ENCODE peak calls at places on chromosomes 2 and 18, in nine cellular contexts. T is cardiac muscle cell, L is fibroblast of the aortic adventitia, G is brain microvascular endothelial cell, I is astrocyte, U is lower lobe of right lung, W is WTC11, R is upper lobe of left lung, X is fibroblast of mammary gland. N is an unnamed sample.

GRCh38 chr2:217142649-217143266 is 282.9 kb upstream of the TNP1 start:
- DNase-seq in X (peak), G (peak), I (no peak), T (peak), L (peak), U (no peak), W (peak), R (no peak), N (no peak)

GRCh38 chr2:35410431-35411061 is 945.0 kb upstream of the CRIM1 start:
- DNase-seq in G (peak), I (peak), X (peak), T (peak), L (peak), W (peak), R (no peak), U (peak), N (peak)

GRCh38 chr2:121236101-121236640 is 48.8 kb downstream of the TFCP2L1 start:
- DNase-seq in I (no peak), R (no peak), X (no peak), T (no peak), W (no peak), L (no peak), G (no peak), U (peak), N (no peak)

GRCh38 chr2:12116228-12116750 is 369.9 kb downstream of the LPIN1 start:
- DNase-seq in I (no peak), U (no peak), T (no peak), L (no peak), R (no peak), W (no peak), X (no peak), G (no peak), N (no peak)

GRCh38 chr2:219451626-219452360 is 17.1 kb downstream of the SPEG start:
- DNase-seq in L (peak), I (peak), G (no peak), T (peak), W (no peak), R (no peak), X (no peak), U (no peak), N (no peak)

GRCh38 chr18:58695772-58696171 is 24.5 kb downstream of the MALT1 start:
- DNase-seq in W (no peak), L (no peak), X (no peak), G (no peak), U (no peak), T (no peak), I (no peak), R (no peak), N (no peak)

GRCh38 chr2:181742908-181743722 is 62.8 kb upstream of the NEUROD1 start:
- DNase-seq in G (peak), U (no peak), W (no peak), I (peak), X (peak), T (peak), L (peak), R (peak), N (peak)

GRCh38 chr2:163778045-163778753 is 42.4 kb upstream of the FIGN start:
- DNase-seq in X (peak), R (no peak), U (no peak), T (peak), W (no peak), I (peak), G (peak), L (peak), N (no peak)

GRCh38 chr18:59061914-59062642 is 77.6 kb upstream of the SEC11C start:
- DNase-seq in I (no peak), X (no peak), T (no peak), W (no peak), U (no peak), L (no peak), G (no peak), R (no peak), N (no peak)

GRCh38 chr2:240921319-240922233 is 15.4 kb downstream of the CROCC2 start:
- DNase-seq in W (peak), X (peak), I (peak), L (peak), T (peak), G (peak), U (peak), R (peak), N (no peak)

GRCh38 chr2:10951558-10952414 is 40.1 kb downstream of the KCNF1 start:
- DNase-seq in R (no peak), W (no peak), U (no peak), T (no peak), L (no peak), G (no peak), X (no peak), I (no peak), N (no peak)

GRCh38 chr2:8682719-8683667 is 1.1 kb downstream of the ID2 start:
- DNase-seq in G (no peak), T (peak), X (peak), R (peak), W (no peak), L (peak), U (peak), I (peak), N (no peak)

GRCh38 chr2:136319227-136319626 is 201.3 kb upstream of the CXCR4 start:
- DNase-seq in U (no peak), X (no peak), R (no peak), G (no peak), L (no peak), I (no peak), W (peak), T (no peak), N (no peak)

DNA sequence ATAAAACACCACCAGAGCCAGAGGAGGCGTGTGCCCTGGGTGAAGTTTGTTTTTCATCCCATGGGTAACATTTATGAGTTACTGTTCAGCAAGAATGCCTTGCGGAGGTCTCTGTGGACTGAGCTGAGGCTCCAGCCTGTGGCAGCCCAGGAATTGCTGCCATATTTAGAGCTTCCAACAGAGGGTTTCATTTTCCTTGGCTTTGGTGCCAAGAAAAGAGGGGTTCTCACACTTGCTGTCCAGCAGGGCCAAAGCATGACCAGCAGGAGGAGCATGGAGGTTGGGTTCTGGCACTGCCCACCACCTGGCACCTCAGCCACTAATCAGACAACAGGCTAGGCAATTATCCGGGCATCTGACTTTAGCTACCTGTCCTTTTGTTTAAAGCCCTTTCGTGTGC is 36.7 kb downstream of the EPAS1 start:
- DNase-seq in I (no peak), R (no peak), X (peak), L (no peak), W (peak), U (no peak), T (no peak), G (no peak), N (no peak)
- TF ChIP-seq CTCF in I (no peak), R (no peak), X (peak), L (peak), W (no peak), U (peak), T (peak), G (peak), N (no peak)

DNA sequence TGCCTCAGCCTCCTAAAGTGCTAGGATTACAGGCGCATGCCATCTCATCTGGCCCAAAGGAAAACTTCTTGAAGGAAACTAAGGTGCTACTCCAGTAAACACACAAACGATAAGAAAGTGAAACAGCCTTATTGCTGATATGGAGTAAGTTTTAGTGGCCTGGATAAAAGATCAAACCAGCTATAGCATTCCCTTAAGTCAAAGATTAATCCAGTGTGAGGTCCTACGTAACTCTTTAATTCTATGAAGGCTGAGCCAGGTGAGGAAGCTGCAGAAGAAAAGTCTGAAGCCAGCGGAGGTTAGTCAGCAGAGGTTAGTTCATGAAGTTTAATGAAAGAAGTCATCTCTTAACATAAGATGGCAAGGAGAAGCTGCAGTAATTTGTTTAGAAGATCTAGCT is 40.8 kb upstream of the POTEE start:
- DNase-seq in T (no peak), W (no peak), U (no peak), R (no peak), G (no peak), L (no peak), X (no peak), I (no peak), N (no peak)
- TF ChIP-seq CTCF in T (no peak), W (no peak), U (no peak), R (no peak), G (no peak), L (no peak), X (no peak), I (no peak), N (no peak)

GRCh38 chr2:7111626-7112025 is 194.4 kb downstream of the RNF144A start:
- DNase-seq in G (no peak), W (no peak), R (no peak), U (no peak), X (no peak), T (no peak), L (no peak), I (no peak), N (no peak)
- TF ChIP-seq CTCF in G (peak), W (no peak), R (no peak), U (no peak), X (no peak), T (no peak), L (no peak), I (no peak), N (no peak)

GRCh38 chr2:126239560-126239959 is 416.4 kb upstream of the GYPC start:
- DNase-seq in W (no peak), X (no peak), L (no peak), R (no peak), I (no peak), T (no peak), U (no peak), G (no peak), N (no peak)

DNA sequence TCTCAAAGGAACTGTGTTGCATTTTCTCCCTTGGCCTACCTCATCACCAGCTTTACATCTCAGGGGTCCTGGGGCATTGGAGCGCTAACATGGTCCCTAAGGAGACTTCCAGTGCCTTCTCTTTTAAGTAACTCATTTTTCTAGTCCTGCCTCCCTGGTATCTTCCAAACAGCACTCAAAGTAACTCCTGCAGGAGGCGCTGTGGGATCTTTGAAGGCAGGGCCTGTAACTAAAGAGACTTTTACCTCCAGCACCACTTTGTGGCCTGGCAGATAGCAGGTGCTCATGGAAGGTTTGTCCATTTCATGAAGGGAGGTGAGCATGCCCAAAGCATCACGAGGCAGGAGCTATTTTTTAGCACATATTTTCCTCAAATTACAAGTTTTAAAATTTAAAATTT is 411.0 kb upstream of the GYPC start:
- DNase-seq in U (peak), X (peak), G (peak), R (peak), L (peak), T (peak), W (peak), I (no peak), N (peak)
- TF ChIP-seq CTCF in U (peak), X (no peak), G (peak), R (no peak), L (peak), T (peak), W (peak), I (peak), N (peak)

DNA sequence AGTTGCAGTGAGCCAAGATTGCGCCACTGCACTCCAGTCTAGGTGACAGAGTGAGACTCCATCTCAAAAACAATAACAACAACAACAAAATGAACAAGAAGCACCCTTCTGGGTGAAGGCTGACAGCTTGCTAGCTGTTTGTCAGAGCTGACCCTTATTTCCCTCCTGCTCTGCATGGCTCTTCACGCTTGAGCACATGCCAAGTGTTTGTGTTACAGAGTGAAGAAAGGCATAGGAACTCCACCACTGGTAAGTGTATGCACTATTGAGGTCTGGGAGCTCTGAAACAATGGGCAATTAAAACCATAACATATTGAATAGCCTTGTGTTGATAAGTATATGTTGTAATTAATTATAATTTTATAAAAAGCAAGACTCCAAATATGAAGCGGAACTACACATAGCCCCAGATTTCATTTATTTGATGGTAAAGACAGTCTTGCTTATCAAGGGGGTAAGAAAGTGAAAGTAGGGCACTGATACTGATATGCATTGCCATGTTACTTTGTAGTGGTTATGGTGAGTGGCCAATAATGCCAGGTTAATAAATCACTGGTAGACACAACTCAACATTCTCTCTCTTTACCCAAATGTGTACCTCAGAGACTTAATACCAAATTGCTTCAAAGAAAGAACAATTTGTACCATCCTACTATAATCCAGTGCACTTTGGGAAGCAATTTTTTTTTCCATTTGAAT is 163.4 kb downstream of the VWC2L start:
- DNase-seq in W (no peak), R (no peak), L (no peak), U (no peak), X (no peak), I (no peak), T (no peak), G (no peak), N (no peak)
- TF ChIP-seq CTCF in W (no peak), R (no peak), L (no peak), U (no peak), X (no peak), I (no peak), T (no peak), G (no peak), N (no peak)

GRCh38 chr2:119366649-119367471 is at the start of the genes C2orf76 and DBI:
- DNase-seq in X (peak), R (peak), U (peak), T (peak), W (peak), G (peak), I (peak), L (peak), N (peak)
- TF ChIP-seq CTCF in X (no peak), R (no peak), U (no peak), T (no peak), W (no peak), G (no peak), I (no peak), L (no peak), N (no peak)

GRCh38 chr2:205762883-205763282 is 80.6 kb downstream of the NRP2 start:
- DNase-seq in L (no peak), U (no peak), G (no peak), T (no peak), I (no peak), X (no peak), W (no peak), R (no peak), N (no peak)

GRCh38 chr2:205764502-205764815 is 82.2 kb downstream of the NRP2 start:
- DNase-seq in R (no peak), G (no peak), T (no peak), U (no peak), I (no peak), L (no peak), W (peak), X (no peak), N (no peak)

GRCh38 chr2:205765147-205765546 is 82.8 kb downstream of the NRP2 start:
- DNase-seq in L (no peak), G (no peak), W (no peak), I (no peak), R (no peak), X (peak), T (no peak), U (no peak), N (no peak)

GRCh38 chr2:205766765-205767359 is 84.6 kb downstream of the NRP2 start:
- DNase-seq in I (peak), G (peak), U (peak), W (peak), L (peak), X (peak), R (peak), T (peak), N (peak)

GRCh38 chr2:205763708-205764501 is 81.6 kb downstream of the NRP2 start:
- DNase-seq in R (no peak), W (peak), I (peak), G (peak), U (peak), T (peak), X (peak), L (peak), N (peak)
- TF ChIP-seq CTCF in R (no peak), W (peak), I (peak), G (peak), U (peak), T (peak), X (peak), L (peak), N (peak)

GRCh38 chr2:174776223-174776622 is 12.0 kb upstream of the CHRNA1 start:
- DNase-seq in T (no peak), U (no peak), G (no peak), R (no peak), I (no peak), L (no peak), W (peak), X (no peak), N (no peak)
- TF ChIP-seq CTCF in T (peak), U (no peak), G (peak), R (no peak), I (no peak), L (peak), W (peak), X (peak), N (no peak)

DNA sequence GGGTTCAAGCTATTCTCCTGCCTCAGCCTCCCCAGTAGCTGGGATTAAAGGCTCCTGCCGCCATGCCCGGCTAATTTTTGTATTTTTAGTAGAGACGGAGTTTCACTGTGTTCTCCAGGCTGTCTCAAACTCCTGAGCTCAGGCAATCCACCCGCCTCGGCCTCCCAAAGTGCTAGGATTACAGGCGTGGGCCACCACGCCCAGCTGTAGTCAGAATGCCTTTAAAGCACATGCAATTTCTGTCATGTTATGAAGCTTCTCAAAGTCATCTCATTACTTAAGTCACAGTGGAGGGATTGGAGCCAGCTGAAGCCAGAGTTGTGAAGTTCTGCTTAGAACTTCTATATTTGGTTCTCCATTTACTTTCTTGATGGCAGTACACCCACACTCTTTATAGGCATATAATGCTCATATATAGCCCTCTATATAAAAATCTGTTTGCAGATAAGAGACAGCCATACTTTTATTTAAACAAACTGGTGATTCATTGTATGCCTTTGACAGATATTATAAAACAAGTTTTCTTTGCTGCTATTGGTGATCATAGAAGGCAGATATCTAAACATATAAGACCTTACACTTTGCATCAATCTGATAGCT is 68.8 kb upstream of the CWC22 start:
- DNase-seq in X (no peak), U (no peak), G (no peak), I (no peak), W (no peak), T (no peak), L (no peak), R (no peak), N (no peak)
- TF ChIP-seq CTCF in X (no peak), U (no peak), G (no peak), I (no peak), W (no peak), T (no peak), L (no peak), R (no peak), N (no peak)

GRCh38 chr2:46026431-46026830 is 270.8 kb upstream of the EPAS1 start:
- DNase-seq in T (no peak), X (no peak), I (no peak), L (no peak), W (no peak), G (no peak), R (no peak), U (no peak), N (no peak)

GRCh38 chr2:46031124-46031523 is 266.1 kb upstream of the EPAS1 start:
- DNase-seq in U (no peak), I (no peak), T (no peak), X (no peak), R (no peak), W (no peak), L (no peak), G (no peak), N (no peak)

GRCh38 chr2:46030330-46030729 is 266.9 kb upstream of the EPAS1 start:
- DNase-seq in R (no peak), T (no peak), W (no peak), U (no peak), X (no peak), I (no peak), L (no peak), G (no peak), N (no peak)

GRCh38 chr2:46032161-46032813 is 264.9 kb upstream of the EPAS1 start:
- DNase-seq in L (no peak), R (no peak), W (no peak), G (no peak), U (no peak), I (no peak), X (no peak), T (no peak), N (no peak)

DNA sequence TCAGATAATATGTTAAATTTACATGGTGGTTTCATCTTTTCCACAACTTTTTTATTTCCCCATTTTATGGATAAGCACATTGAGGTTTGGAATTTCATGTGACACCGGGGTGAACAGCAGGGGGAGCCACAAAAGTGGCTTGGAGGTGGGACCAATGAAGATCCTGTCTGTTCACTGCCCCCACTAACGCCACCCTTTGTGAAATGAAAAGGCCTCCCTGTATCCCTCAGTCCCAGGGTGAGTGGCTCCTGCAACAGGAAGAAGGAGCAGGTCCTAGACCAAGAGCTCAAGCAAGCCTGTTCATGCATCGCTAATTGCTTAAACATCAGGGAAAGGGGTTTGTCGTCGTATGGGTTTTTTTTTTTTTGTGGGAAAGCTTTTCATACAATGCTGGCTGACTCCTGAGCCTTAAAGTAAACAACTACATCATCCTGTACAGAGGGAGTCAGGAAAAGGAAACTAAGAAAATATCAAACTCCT is 267.8 kb upstream of the EPAS1 start:
- DNase-seq in W (no peak), T (peak), G (no peak), I (peak), R (no peak), U (no peak), L (peak), X (peak), N (no peak)
- TF ChIP-seq CTCF in W (no peak), T (peak), G (peak), I (no peak), R (no peak), U (peak), L (no peak), X (peak), N (no peak)

N was measured in GM20000.